ENCODE peak calls at places on chromosomes 6 and 20, in five cellular contexts. I is ascending aorta, X is ovary, K is cardiac muscle cell, C is upper lobe of left lung. O is an unnamed sample. For H3K4me1, the result is how much of the 10 kb centered on the place peaks cover.

GRCh38 chr20:60984666-60985065 is 267.4 kb upstream of the CDH4 start:
- DNase-seq in C (no peak), I (no peak), X (no peak), K (no peak), O (no peak)

GRCh38 chr6:34246563-34247391 is 2.0 kb downstream of the SMIM29 start:
- DNase-seq in X (no peak), I (no peak), K (peak), C (no peak), O (peak)

GRCh38 chr6:53377793-53378192 is 29.0 kb upstream of the ELOVL5 start:
- DNase-seq in X (no peak), I (no peak), K (no peak), C (no peak), O (no peak)

GRCh38 chr20:10669843-10670446 is 3.9 kb downstream of the JAG1 start:
- DNase-seq in C (no peak), I (no peak), X (no peak), K (no peak), O (no peak)

GRCh38 chr6:2197984-2198383 is 47.4 kb downstream of the GMDS start:
- DNase-seq in I (no peak), X (no peak), K (no peak), C (no peak), O (no peak)

GRCh38 chr20:3887870-3888614 is 1.1 kb upstream of the PANK2 start:
- DNase-seq in C (peak), K (no peak), X (peak), I (no peak), O (no peak)

GRCh38 chr6:80605165-80605989 is 498.9 kb downstream of the BCKDHB start:
- DNase-seq in C (no peak), X (no peak), I (no peak), K (peak), O (no peak)

GRCh38 chr20:23111307-23111943 is 25.3 kb upstream of the CD93 start:
- DNase-seq in I (no peak), C (no peak), K (no peak), X (no peak), O (no peak)

GRCh38 chr20:37353285-37353849 is 7.4 kb downstream of the SRC start:
- DNase-seq in K (no peak), X (peak), I (no peak), C (no peak), O (no peak)

GRCh38 chr6:150006961-150007464 is 18.3 kb downstream of the RAET1L start:
- DNase-seq in I (no peak), C (no peak), X (no peak), K (peak), O (no peak)

GRCh38 chr20:23507346-23507745 is 16.4 kb downstream of the CST8 start:
- DNase-seq in C (no peak), X (no peak), I (no peak), K (no peak), O (no peak)

GRCh38 chr6:133701633-133702331 is 187.1 kb upstream of the TCF21 start:
- DNase-seq in X (no peak), I (no peak), C (no peak), K (peak), O (no peak)

GRCh38 chr6:16503919-16504554 is 257.2 kb downstream of the ATXN1 start:
- DNase-seq in K (no peak), C (no peak), X (no peak), I (no peak), O (no peak)

GRCh38 chr6:124882580-124883393 is 79.5 kb upstream of the RNF217 start:
- DNase-seq in X (no peak), K (peak), I (no peak), C (no peak), O (no peak)

GRCh38 chr6:8194499-8194898 is 92.2 kb upstream of the EEF1E1 start:
- DNase-seq in C (no peak), I (no peak), X (no peak), K (no peak), O (no peak)

GRCh38 chr6:14072084-14072483 is 45.5 kb upstream of the CD83 start:
- DNase-seq in C (no peak), I (no peak), X (no peak), K (peak), O (no peak)

GRCh38 chr6:2739335-2739734 is 11.4 kb downstream of the MYLK4 start:
- DNase-seq in K (no peak), I (no peak), X (no peak), C (no peak), O (no peak)

GRCh38 chr6:26103141-26103769 is 16.0 kb downstream of the HFE start:
- DNase-seq in C (no peak), I (no peak), K (peak), X (no peak), O (no peak)

GRCh38 chr20:33947709-33948295 is 45.9 kb upstream of the RALY start:
- DNase-seq in C (peak), X (no peak), I (no peak), K (peak), O (no peak)

GRCh38 chr20:62068997-62069396 is 3.3 kb upstream of the TAF4 start:
- DNase-seq in K (no peak), C (no peak), X (no peak), I (no peak), O (no peak)

GRCh38 chr6:100808638-100809275 is 72.4 kb downstream of the ASCC3 start:
- DNase-seq in K (no peak), X (no peak), C (no peak), I (no peak), O (no peak)

GRCh38 chr6:167565884-167566491 is 241.1 kb downstream of the TTLL2 start:
- DNase-seq in X (no peak), C (peak), I (no peak), K (peak), O (no peak)

GRCh38 chr6:56764081-56764566 is 121.4 kb upstream of the DST start:
- DNase-seq in C (no peak), K (peak), X (no peak), I (no peak), O (no peak)

GRCh38 chr6:137094411-137095008 is 49.7 kb upstream of the IL20RA start:
- DNase-seq in K (peak), C (peak), X (peak), I (no peak), O (no peak)

GRCh38 chr6:15421945-15422733 is 176.3 kb downstream of the JARID2 start:
- DNase-seq in X (no peak), C (no peak), K (no peak), I (no peak), O (no peak)

GRCh38 chr6:14925627-14926026 is 320.2 kb upstream of the JARID2 start:
- DNase-seq in X (no peak), I (no peak), K (peak), C (no peak), O (no peak)

GRCh38 chr6:106072501-106073140 is 13.5 kb upstream of the PRDM1 start:
- DNase-seq in K (no peak), X (no peak), C (no peak), I (no peak), O (no peak)

GRCh38 chr20:4813076-4813838 is 91.5 kb downstream of the PRND start:
- DNase-seq in K (peak), I (no peak), C (peak), X (peak), O (no peak)

GRCh38 chr6:122289721-122290501 is 109.5 kb upstream of the HSF2 start:
- DNase-seq in X (no peak), C (no peak), I (no peak), K (peak), O (no peak)

GRCh38 chr6:144899161-144899560 is 614.0 kb downstream of the UTRN start:
- DNase-seq in K (peak), X (no peak), C (no peak), I (no peak), O (no peak)

GRCh38 chr6:122947355-122947754 is 48.7 kb upstream of the CLVS2 start:
- DNase-seq in K (no peak), I (no peak), C (no peak), X (no peak), O (no peak)

GRCh38 chr6:79138146-79138545 is 60.1 kb upstream of the PHIP start:
- DNase-seq in X (no peak), I (no peak), C (no peak), K (no peak), O (no peak)
- H3K4me1 ChIP-seq in X (under half), I (under half), C (under half), K (under half), O (under half)

DNA sequence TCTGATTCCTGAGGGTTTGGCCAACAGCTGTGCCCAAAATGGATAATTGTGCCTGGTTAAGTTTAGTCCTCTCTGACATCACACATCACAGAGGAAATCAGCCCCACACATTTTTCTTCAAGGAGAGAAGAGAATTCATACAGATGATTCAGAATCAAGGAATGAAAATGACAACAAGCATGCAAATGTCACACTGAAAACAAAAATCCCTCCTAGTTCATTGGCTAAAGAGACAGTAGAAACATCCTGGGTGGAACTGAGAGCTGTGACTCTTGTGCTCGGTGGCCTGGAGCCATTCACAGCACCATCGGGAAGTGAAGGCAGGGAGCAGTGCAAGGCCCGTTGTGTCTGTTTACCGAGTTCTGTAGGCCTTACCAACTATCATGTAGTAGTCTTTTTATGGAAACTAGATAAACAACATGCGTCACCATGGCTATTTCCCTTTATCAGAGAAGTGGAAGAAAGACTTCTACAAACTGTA is 81.7 kb upstream of the TENT5A start:
- DNase-seq in I (no peak), C (no peak), X (peak), K (peak), O (no peak)
- H3K27ac ChIP-seq in I (peak), C (no peak), X (peak), K (no peak), O (no peak)

DNA sequence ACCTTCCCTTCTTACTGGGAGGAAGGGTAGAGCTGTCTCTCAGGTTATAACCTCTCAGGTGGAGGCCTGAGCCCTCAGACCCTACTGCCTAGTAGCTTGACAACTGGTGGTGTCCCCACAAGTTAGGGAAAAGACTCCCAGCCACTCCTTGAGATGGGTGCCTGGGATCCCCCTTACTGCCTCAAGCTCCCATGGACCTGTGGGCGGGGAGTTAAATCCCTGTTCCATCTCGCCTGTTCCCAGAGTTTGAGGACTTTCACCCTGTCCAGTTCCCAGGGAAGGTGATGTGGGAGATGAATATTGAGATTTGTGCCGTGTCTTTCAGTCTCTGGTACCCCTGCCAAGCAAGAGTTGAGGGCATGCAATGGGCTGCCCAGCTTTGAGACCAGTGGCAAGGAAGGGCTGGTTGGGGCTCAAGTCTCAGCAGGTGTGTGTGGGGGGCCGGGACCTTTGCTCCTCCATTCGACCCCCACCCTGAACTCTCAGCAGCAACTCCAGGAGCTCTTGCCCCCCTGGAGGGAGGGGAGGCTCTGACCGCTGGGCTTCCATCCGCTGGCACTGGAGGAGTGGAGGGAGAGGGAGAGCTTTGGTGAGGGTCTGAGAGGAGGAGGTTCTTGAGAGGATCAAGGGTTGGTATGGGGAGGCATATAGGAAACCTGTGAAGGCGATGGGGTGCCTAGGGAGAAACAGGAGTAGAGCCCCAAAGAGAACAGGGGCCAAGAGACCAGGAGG is 1.1 kb upstream of the PBX2 start:
- DNase-seq in K (no peak), C (no peak), X (peak), I (no peak), O (no peak)
- H3K4me1 ChIP-seq in K (under half), C (half or more), X (under half), I (under half), O (half or more)

GRCh38 chr20:50728486-50728980 is 2.8 kb upstream of the PARD6B start:
- DNase-seq in C (no peak), X (no peak), K (no peak), I (no peak), O (no peak)
- H3K27ac ChIP-seq in C (peak), X (no peak), K (peak), I (no peak), O (peak)

GRCh38 chr20:57325632-57326356 is 3.8 kb upstream of the SPO11 start:
- DNase-seq in I (no peak), K (no peak), X (no peak), C (no peak), O (no peak)
- H3K4me1 ChIP-seq in I (under half), K (under half), X (under half), C (under half), O (under half)

GRCh38 chr6:44199883-44200282 is 16.8 kb upstream of the MYMX start:
- DNase-seq in X (no peak), C (no peak), K (no peak), I (no peak), O (no peak)
- H3K27ac ChIP-seq in X (no peak), C (no peak), K (no peak), I (peak), O (no peak)

GRCh38 chr6:36821581-36822335 is 17.5 kb downstream of the CPNE5 start:
- DNase-seq in X (no peak), C (no peak), I (no peak), K (no peak), O (no peak)
- H3K4me1 ChIP-seq in X (under half), C (under half), I (under half), K (under half), O (under half)

O was measured in lower lobe of right lung.